ENCODE peak calls at places on chromosomes 4 and X, in four cellular contexts. F is fibroblast of lung, K is HepG2, R is HCT116. V is an unnamed sample. For H3K4me1, the result is how much of the 10 kb centered on the place peaks cover.

GRCh38 chr4:41359069-41359769 is 102.5 kb downstream of the UCHL1 start:
- DNase-seq in R (no peak), K (no peak), F (no peak), V (no peak)

GRCh38 chr4:176939445-176939844 is 146.7 kb upstream of the VEGFC start:
- DNase-seq in K (no peak), R (no peak), F (peak), V (no peak)

GRCh38 chr4:78612398-78613005 is 60.9 kb downstream of the ANXA3 start:
- DNase-seq in F (peak), K (peak), R (no peak), V (no peak)

GRCh38 chr4:171202908-171203307 is 610.3 kb upstream of the GALNTL6 start:
- DNase-seq in R (no peak), F (no peak), K (no peak), V (no peak)

GRCh38 chr4:123127865-123128264 is 205.5 kb upstream of the NUDT6 start:
- DNase-seq in K (no peak), F (no peak), R (no peak), V (peak)

GRCh38 chr4:102606846-102607440 is 105.8 kb downstream of the NFKB1 start:
- DNase-seq in R (no peak), F (no peak), K (no peak), V (no peak)

GRCh38 chr4:78876568-78877320 is 62.5 kb downstream of the PAQR3 start:
- DNase-seq in K (no peak), F (peak), R (no peak), V (no peak)

GRCh38 chrX:150854856-150855255 is 43.6 kb downstream of the CD99L2 start:
- DNase-seq in F (no peak), R (no peak), K (no peak), V (no peak)

GRCh38 chrX:11953615-11954014 is 184.7 kb upstream of the FRMPD4 start:
- DNase-seq in K (no peak), R (no peak), F (peak), V (no peak)

GRCh38 chr4:22962186-22962786 is 269.5 kb downstream of the GBA3 start:
- DNase-seq in R (no peak), F (peak), K (no peak), V (no peak)

GRCh38 chr4:94156816-94157215 is 50.8 kb upstream of the SMARCAD1 start:
- DNase-seq in F (no peak), R (no peak), K (no peak), V (no peak)

GRCh38 chrX:1657367-1658082 is 42.7 kb downstream of the ASMT start:
- DNase-seq in F (no peak), K (no peak), R (no peak), V (no peak)

GRCh38 chr4:95549246-95550138 is 719 bp upstream of the UNC5C start:
- DNase-seq in F (peak), R (no peak), K (no peak), V (no peak)

GRCh38 chr4:52421811-52422213 is 237.3 kb downstream of the USP46 start:
- DNase-seq in F (no peak), K (no peak), R (no peak), V (no peak)

GRCh38 chr4:158599150-158599549 is 72.5 kb downstream of the C4orf46 start:
- DNase-seq in R (no peak), K (no peak), F (no peak), V (no peak)

GRCh38 chr4:34766935-34767859 is 1477.1 kb downstream of the ARAP2 start:
- DNase-seq in R (no peak), K (no peak), F (no peak), V (no peak)

GRCh38 chr4:119638359-119638758 is 9.8 kb upstream of the PDE5A start:
- DNase-seq in F (no peak), K (no peak), R (no peak), V (no peak)

GRCh38 chr4:121990489-121990888 is 38.6 kb upstream of the TRPC3 start:
- DNase-seq in F (no peak), K (no peak), R (no peak), V (no peak)

GRCh38 chrX:48972214-48973164 is 845 bp upstream of the KCND1 start:
- DNase-seq in F (peak), K (peak), R (peak), V (no peak)

DNA sequence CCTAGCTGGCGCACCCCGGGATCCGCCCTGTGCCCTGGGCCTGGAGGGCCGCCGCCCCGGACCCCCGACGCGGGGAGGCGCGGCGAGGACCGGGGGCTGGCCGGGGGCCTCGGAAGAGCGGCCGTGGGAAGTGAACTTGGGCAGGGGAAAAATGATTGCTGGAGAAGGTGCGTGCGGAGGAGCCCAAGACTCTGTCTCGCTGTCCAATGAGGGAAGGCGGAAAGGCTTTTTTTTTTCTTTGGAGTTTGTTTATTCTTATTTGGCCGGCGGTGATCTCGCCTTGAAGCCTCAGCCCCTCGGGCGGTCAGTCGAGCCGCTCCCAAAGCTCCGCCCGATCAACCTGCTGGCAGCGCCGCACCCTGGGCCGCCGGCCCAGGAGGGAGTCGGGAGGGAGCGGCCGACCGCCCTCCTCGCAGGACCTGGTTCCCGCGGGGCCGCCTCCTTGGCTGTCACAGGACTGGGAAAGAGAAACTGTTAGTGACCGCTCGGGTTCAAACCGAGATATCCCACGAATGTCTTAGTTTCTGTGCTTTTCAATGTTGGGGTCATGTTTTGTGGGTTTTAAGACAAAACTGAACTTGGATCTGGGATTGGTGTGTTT is 2.5 kb downstream of the CPEB2 start:
- DNase-seq in R (no peak), F (peak), K (peak), V (no peak)
- TF ChIP-seq EZH2 in R (no peak), F (no peak), K (no peak), V (no peak)

GRCh38 chrX:101483705-101484104 is 1.6 kb upstream of the ARMCX4 start:
- DNase-seq in F (no peak), R (no peak), K (no peak), V (no peak)

GRCh38 chrX:101482296-101482695 is 3.0 kb upstream of the ARMCX4 start:
- DNase-seq in R (no peak), F (peak), K (no peak), V (no peak)

GRCh38 chrX:101488796-101489195 is 3.5 kb downstream of the ARMCX4 start:
- DNase-seq in R (no peak), F (no peak), K (no peak), V (no peak)

GRCh38 chrX:101485212-101486064 is at the start of gene ARMCX4:
- DNase-seq in R (no peak), K (no peak), F (peak), V (no peak)
- H3K9ac ChIP-seq in R (no peak), K (no peak), F (peak), V (peak)

GRCh38 chr4:151417766-151418376 is 8.9 kb downstream of the FHIP1A start:
- DNase-seq in R (no peak), F (no peak), K (no peak), V (no peak)
- H3K4me1 ChIP-seq in R (under half), F (under half), K (under half), V (half or more)

DNA sequence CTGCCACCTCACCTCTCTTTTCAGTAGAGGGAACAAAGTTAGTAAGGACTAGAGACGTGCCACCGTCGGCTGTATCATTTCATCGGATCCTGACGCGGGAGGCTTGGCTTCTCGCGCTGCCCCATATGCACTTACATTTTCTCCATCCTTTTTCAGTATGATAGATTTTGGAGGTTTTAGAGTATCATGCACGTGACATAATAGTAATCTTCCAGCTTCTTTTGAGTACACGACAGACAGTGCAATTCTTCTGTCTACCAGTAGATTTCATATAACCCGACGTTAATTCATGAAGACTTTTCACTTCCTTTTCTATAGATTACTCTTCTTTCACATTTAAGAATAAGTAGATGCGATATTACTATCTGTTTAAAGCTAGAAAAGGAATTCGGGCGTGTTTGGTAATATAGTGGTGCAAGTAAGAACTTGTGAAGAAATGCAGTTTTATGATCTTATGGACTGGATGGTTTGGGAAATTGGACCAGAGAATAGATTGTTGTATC is 995 bp downstream of the CDS1 start:
- DNase-seq in K (no peak), F (peak), R (no peak), V (no peak)
- TF ChIP-seq EZH2 in K (peak), F (no peak), R (no peak), V (no peak)

DNA sequence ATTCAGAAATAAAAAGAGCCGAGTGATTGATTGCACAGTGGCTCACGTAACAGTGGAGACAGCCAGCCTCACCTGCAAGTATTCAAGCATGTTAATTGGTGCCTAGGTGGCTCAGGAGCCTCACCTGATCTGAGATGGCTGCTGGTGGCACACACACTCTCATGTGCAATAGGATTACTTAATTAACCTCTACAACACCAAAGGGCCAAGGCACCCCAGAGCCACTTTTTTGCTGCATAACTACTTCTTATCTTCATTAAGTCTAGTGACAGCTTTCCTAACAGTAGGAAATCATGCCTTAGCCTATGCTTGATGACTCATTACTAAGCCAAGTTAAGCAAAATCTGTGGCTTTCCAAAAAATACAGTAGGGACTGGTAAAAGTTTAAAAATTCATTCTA is 117.3 kb upstream of the NOCT start:
- DNase-seq in K (no peak), F (peak), R (no peak), V (no peak)
- H3K9ac ChIP-seq in K (no peak), F (no peak), R (no peak), V (no peak)

DNA sequence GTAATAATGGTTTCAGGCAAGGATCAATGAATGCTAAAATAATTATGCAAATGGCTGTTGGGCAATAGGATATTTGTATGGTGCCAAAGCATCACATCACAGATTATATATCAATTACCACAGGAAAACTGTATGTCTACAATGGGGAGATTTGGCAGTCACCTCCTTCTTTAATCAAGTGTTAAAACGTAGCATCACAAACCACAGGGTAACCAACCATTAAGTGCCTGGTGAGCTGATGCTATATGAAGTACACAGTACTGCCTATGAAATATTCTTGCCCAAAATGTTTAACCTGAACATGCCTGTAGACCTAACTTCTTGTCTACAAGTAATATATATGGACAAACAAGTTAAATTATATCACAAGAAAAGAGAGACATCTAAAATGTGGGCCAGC is 25.3 kb downstream of the MECP2 start:
- DNase-seq in F (no peak), R (no peak), K (no peak), V (no peak)
- H3K4me1 ChIP-seq in F (under half), R (under half), K (under half), V (under half)

GRCh38 chr4:151000747-151001429 is 14.2 kb downstream of the LRBA start:
- DNase-seq in K (no peak), F (no peak), R (no peak), V (no peak)
- TF ChIP-seq EZH2 in K (no peak), F (no peak), R (no peak), V (no peak)

GRCh38 chr4:15778742-15779231 is 659 bp downstream of the CD38 start:
- DNase-seq in R (no peak), K (no peak), F (no peak), V (no peak)
- H3K9ac ChIP-seq in R (no peak), K (no peak), F (no peak), V (peak)